ENCODE peak calls at places on chromosomes 4 and X, in eight cellular contexts. S is gastrocnemius medialis, M is GM12878, V is heart left ventricle, X is breast epithelium, B is Peyer's patch, N is transverse colon, W is testis. J is an unnamed sample.

GRCh38 chrX:134558133-134558532 is 98.2 kb downstream of the HPRT1 start:
- DNase-seq in S (no peak), M (no peak), V (no peak), X (no peak), B (no peak), N (no peak), W (no peak), J (no peak)

GRCh38 chrX:10070714-10071436 is 85.9 kb upstream of the CLCN4 start:
- DNase-seq in S (no peak), M (no peak), V (no peak), X (no peak), B (no peak), N (no peak), W (no peak), J (no peak)

GRCh38 chr4:154911097-154911496 is 130.0 kb downstream of the RBM46 start:
- DNase-seq in S (no peak), M (no peak), V (no peak), X (no peak), B (no peak), N (no peak), W (peak; percentile 29), J (no peak)

GRCh38 chr4:54668031-54668611 is 10.4 kb downstream of the KIT start:
- DNase-seq in S (no peak), M (no peak), V (no peak), X (no peak), B (no peak), N (no peak), W (no peak), J (no peak)

GRCh38 chrX:39815621-39816020 is 282.1 kb downstream of the BCOR start:
- DNase-seq in S (no peak), M (no peak), V (no peak), X (no peak), B (no peak), N (no peak), W (no peak), J (no peak)

GRCh38 chr4:14862881-14863280 is 139.4 kb upstream of the CPEB2 start:
- DNase-seq in S (peak; percentile 14), M (no peak), V (peak; percentile 24), X (no peak), B (no peak), N (peak; percentile 31), W (peak; percentile 58), J (no peak)

GRCh38 chrX:70481871-70482270 is 37.2 kb downstream of the DLG3 start:
- DNase-seq in S (no peak), M (no peak), V (no peak), X (no peak), B (no peak), N (no peak), W (no peak), J (no peak)

GRCh38 chr4:70544279-70544870 is 26.0 kb downstream of the AMTN start:
- DNase-seq in S (no peak), M (no peak), V (no peak), X (no peak), B (no peak), N (no peak), W (no peak), J (no peak)

GRCh38 chr4:51895158-51895557 is 52.2 kb downstream of the DCUN1D4 start:
- DNase-seq in S (no peak), M (no peak), V (no peak), X (no peak), B (no peak), N (no peak), W (no peak), J (no peak)

GRCh38 chr4:38728651-38729141 is 54.1 kb downstream of the TLR10 start:
- DNase-seq in S (no peak), M (no peak), V (no peak), X (peak; percentile 63), B (peak; percentile 83), N (peak; percentile 85), W (no peak), J (no peak)

GRCh38 chr4:21765810-21766407 is 182.7 kb downstream of the KCNIP4 start:
- DNase-seq in S (no peak), M (no peak), V (no peak), X (no peak), B (no peak), N (peak; percentile 19), W (peak; percentile 60), J (no peak)

GRCh38 chr4:60605651-60606354 is 594.3 kb upstream of the ADGRL3 start:
- DNase-seq in S (no peak), M (no peak), V (no peak), X (no peak), B (no peak), N (no peak), W (no peak), J (no peak)

GRCh38 chrX:154123241-154124219 is 20.5 kb upstream of the OPN1LW start:
- DNase-seq in S (no peak), M (no peak), V (peak; percentile 31), X (no peak), B (no peak), N (peak; percentile 62), W (no peak), J (no peak)

GRCh38 chr4:98300706-98301105 is 39.5 kb downstream of the RAP1GDS1 start:
- DNase-seq in S (no peak), M (no peak), V (no peak), X (no peak), B (no peak), N (no peak), W (no peak), J (no peak)

GRCh38 chr4:168200685-168201084 is 108.3 kb downstream of the ANXA10 start:
- DNase-seq in S (no peak), M (no peak), V (no peak), X (no peak), B (no peak), N (no peak), W (no peak), J (no peak)

GRCh38 chrX:24877854-24878650 is 137.7 kb downstream of the ARX start:
- DNase-seq in S (no peak), M (no peak), V (no peak), X (no peak), B (no peak), N (no peak), W (no peak), J (no peak)

GRCh38 chr4:121950680-121951569 is 935 bp downstream of the TRPC3 start:
- DNase-seq in S (no peak), M (no peak), V (peak; percentile 18), X (no peak), B (peak; percentile 54), N (peak; percentile 27), W (peak; percentile 55), J (no peak)

GRCh38 chr4:75629239-75629638 is 1.1 kb downstream of the CDKL2 start:
- DNase-seq in S (no peak), M (no peak), V (no peak), X (no peak), B (no peak), N (no peak), W (no peak), J (no peak)

GRCh38 chr4:171022698-171023378 is 790.4 kb upstream of the GALNTL6 start:
- DNase-seq in S (no peak), M (no peak), V (no peak), X (no peak), B (no peak), N (no peak), W (no peak), J (no peak)

GRCh38 chrX:21905209-21905735 is 35.2 kb upstream of the SMS start:
- DNase-seq in S (peak; percentile 10), M (no peak), V (no peak), X (no peak), B (no peak), N (no peak), W (no peak), J (no peak)

GRCh38 chr4:87055340-87055739 is 120.5 kb downstream of the AFF1 start:
- DNase-seq in S (no peak), M (no peak), V (no peak), X (no peak), B (no peak), N (no peak), W (no peak), J (no peak)
- H3K4me3 ChIP-seq in S (no peak overlapping the region), M (peak overlapping the region; percentile 11), V (no peak overlapping the region), X (no peak overlapping the region), B (no peak overlapping the region), N (no peak overlapping the region), W (no peak overlapping the region), J (no peak overlapping the region)

GRCh38 chr4:128810871-128811570 is 1.5 kb downstream of the JADE1 start:
- DNase-seq in S (peak; percentile 77), M (no peak), V (peak; percentile 77), X (peak; percentile 77), B (peak; percentile 86), N (peak; percentile 85), W (peak; percentile 81), J (peak; percentile 32)
- TF ChIP-seq POLR2A in S (peak; percentile 38), M (peak; percentile 81), V (peak; percentile 41), X (peak; percentile 67), B (peak; percentile 63), N (peak; percentile 23), W (no peak), J (no peak)

DNA sequence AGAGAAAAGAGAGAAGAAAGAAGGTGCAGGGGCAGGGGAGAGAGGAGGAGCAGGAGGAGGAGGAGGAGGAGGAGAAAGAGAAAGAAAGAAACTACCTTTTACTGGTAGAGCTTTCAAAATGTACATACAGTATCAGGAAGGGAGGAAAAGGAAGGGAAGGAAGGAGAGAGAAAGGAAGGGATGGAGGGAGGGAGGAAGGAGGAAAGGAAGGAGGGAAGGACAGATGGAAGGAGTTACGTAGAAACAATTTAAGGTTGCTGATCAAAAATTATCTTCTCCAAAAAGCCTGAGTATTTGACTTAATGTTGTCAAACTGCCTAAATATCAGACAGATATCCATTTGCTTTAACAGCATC is 13.4 kb downstream of the TBC1D9 start:
- DNase-seq in S (no peak), M (no peak), V (no peak), X (no peak), B (no peak), N (no peak), W (no peak), J (no peak)
- H3K4me1 ChIP-seq in S (no peaks in the 10 kb centered on the region), M (peaks cover 25% of the 10 kb centered on the region), V (peaks cover 52% of the 10 kb centered on the region), X (peaks cover 9% of the 10 kb centered on the region), B (no peaks in the 10 kb centered on the region), N (peaks cover 24% of the 10 kb centered on the region), W (no peaks in the 10 kb centered on the region), J (peaks cover 3% of the 10 kb centered on the region)

DNA sequence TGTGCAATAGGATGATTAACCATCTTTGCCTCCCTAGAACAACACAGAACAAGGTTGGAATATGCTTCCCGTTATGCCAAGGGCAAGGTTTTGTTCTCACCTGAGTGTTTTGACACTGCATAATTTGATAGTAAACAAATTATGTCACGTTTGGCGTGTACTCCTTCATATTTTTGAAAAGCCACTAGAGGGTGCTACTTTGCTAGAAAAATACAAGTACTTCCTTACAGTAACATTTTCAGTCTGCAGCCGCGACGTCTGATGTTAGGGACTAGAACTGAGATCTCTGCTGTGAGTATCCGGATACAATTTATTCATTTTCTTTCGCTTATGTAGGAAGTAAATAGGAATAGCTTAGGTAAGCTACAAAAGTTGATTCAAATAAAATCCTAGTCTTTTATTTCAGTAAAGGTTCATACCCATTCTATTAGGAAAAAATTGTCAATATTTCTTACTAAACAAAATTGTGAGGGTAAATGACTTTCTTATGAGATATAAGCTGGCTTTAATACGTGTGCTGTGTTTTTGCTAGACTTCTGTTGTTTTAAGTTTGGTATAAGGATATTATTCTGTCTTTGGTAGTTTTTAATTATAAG is 181.1 kb upstream of the WDFY3 start:
- DNase-seq in S (peak; percentile 38), M (peak; percentile 11), V (peak; percentile 49), X (peak; percentile 31), B (no peak), N (peak; percentile 24), W (peak; percentile 83), J (peak; percentile 0)
- H3K4me3 ChIP-seq in S (no peak overlapping the region), M (no peak overlapping the region), V (peak overlapping the region; percentile 31), X (no peak overlapping the region), B (no peak overlapping the region), N (no peak overlapping the region), W (no peak overlapping the region), J (no peak overlapping the region)

J was measured in esophagus squamous epithelium.